ENCODE peak calls at places on chromosome 22, in nine cellular contexts. L is naive thymus-derived CD4-positive, alpha-beta T cell; U is right lobe of liver; Y is cardiac muscle cell; S is HCT116; C is lower lobe of right lung; V is uterus; N is neural progenitor cell; P is heart right ventricle. D is an unnamed sample. For H3K4me1, H3K36me3 and H3K27me3, the result is how much of the 10 kb centered on the place peaks cover.

GRCh38 chr22:31055322-31056159 is 25.6 kb upstream of the SMTN start:
- DNase-seq in L (no peak), U (peak), Y (peak), S (no peak), C (peak), V (peak), N (peak), P (peak), D (peak)

GRCh38 chr22:35642305-35642741 is 5.9 kb upstream of the APOL6 start:
- DNase-seq in L (peak), U (peak), Y (no peak), S (no peak), C (no peak), V (no peak), N (no peak), P (no peak), D (no peak)

GRCh38 chr22:17501679-17502285 is 61.5 kb upstream of the SLC25A18 start:
- DNase-seq in L (no peak), U (no peak), Y (peak), S (peak), C (no peak), V (peak), N (peak), P (no peak), D (peak)

GRCh38 chr22:28802595-28803087 is 2.3 kb upstream of the XBP1 start:
- DNase-seq in L (no peak), U (no peak), Y (no peak), S (no peak), C (no peak), V (no peak), N (no peak), P (no peak), D (no peak)

GRCh38 chr22:27512283-27512761 is 289.2 kb downstream of the MN1 start:
- DNase-seq in L (no peak), U (peak), Y (no peak), S (no peak), C (peak), V (peak), N (no peak), P (peak), D (no peak)

GRCh38 chr22:36673821-36674220 is 29.7 kb downstream of the CACNG2 start:
- DNase-seq in L (no peak), U (no peak), Y (no peak), S (no peak), C (no peak), V (no peak), N (no peak), P (no peak), D (no peak)

GRCh38 chr22:21010426-21011113 is 4.4 kb upstream of the P2RX6 start:
- DNase-seq in L (no peak), U (no peak), Y (no peak), S (no peak), C (no peak), V (no peak), N (no peak), P (no peak), D (no peak)

GRCh38 chr22:16953206-16954059 is 54.6 kb downstream of the GAB4 start:
- DNase-seq in L (no peak), U (no peak), Y (no peak), S (no peak), C (no peak), V (no peak), N (no peak), P (no peak), D (no peak)

GRCh38 chr22:20531404-20532181 is 24.2 kb downstream of the MED15 start:
- DNase-seq in L (no peak), U (no peak), Y (peak), S (peak), C (peak), V (peak), N (peak), P (peak), D (no peak)

GRCh38 chr22:31621507-31622160 is 40.4 kb downstream of the PISD start:
- DNase-seq in L (no peak), U (no peak), Y (no peak), S (no peak), C (no peak), V (no peak), N (no peak), P (no peak), D (no peak)

GRCh38 chr22:38120359-38121110 is 10.1 kb upstream of the BAIAP2L2 start:
- DNase-seq in L (no peak), U (no peak), Y (no peak), S (no peak), C (peak), V (no peak), N (no peak), P (no peak), D (no peak)

GRCh38 chr22:30425616-30426394 is at the start of gene MTFP1:
- DNase-seq in L (peak), U (peak), Y (peak), S (no peak), C (peak), V (peak), N (peak), P (peak), D (peak)

GRCh38 chr22:20429254-20430100 is 8.1 kb downstream of the SCARF2 start:
- DNase-seq in L (peak), U (peak), Y (peak), S (no peak), C (peak), V (peak), N (peak), P (peak), D (peak)

GRCh38 chr22:50071432-50072166 is 13.5 kb upstream of the TTLL8 start:
- DNase-seq in L (no peak), U (no peak), Y (no peak), S (no peak), C (no peak), V (no peak), N (no peak), P (no peak), D (no peak)

GRCh38 chr22:38067028-38067415 is 9.8 kb downstream of the PICK1 start:
- DNase-seq in L (no peak), U (no peak), Y (no peak), S (no peak), C (no peak), V (no peak), N (no peak), P (no peak), D (no peak)

GRCh38 chr22:35376728-35377472 is 4.0 kb upstream of the HMOX1 start:
- DNase-seq in L (no peak), U (peak), Y (peak), S (peak), C (peak), V (peak), N (peak), P (peak), D (peak)

GRCh38 chr22:34973016-34973415 is 92.9 kb upstream of the ISX start:
- DNase-seq in L (no peak), U (no peak), Y (no peak), S (no peak), C (no peak), V (no peak), N (peak), P (no peak), D (no peak)

GRCh38 chr22:33898121-33898520 is 22.2 kb downstream of the LARGE1 start:
- DNase-seq in L (no peak), U (no peak), Y (no peak), S (no peak), C (no peak), V (no peak), N (no peak), P (no peak), D (no peak)

GRCh38 chr22:45631140-45631539 is 40.5 kb upstream of the ATXN10 start:
- DNase-seq in L (no peak), U (no peak), Y (no peak), S (no peak), C (no peak), V (no peak), N (peak), P (no peak), D (no peak)

GRCh38 chr22:49904040-49904369 is 14.2 kb downstream of the ALG12 start:
- DNase-seq in L (no peak), U (no peak), Y (no peak), S (no peak), C (no peak), V (no peak), N (no peak), P (no peak), D (no peak)

GRCh38 chr22:25804676-25805075 is 62.7 kb downstream of the MYO18B start:
- DNase-seq in L (no peak), U (no peak), Y (no peak), S (no peak), C (no peak), V (no peak), N (no peak), P (no peak), D (no peak)

GRCh38 chr22:32543020-32543357 is 68.4 kb downstream of the FBXO7 start:
- DNase-seq in L (no peak), U (no peak), Y (no peak), S (no peak), C (no peak), V (no peak), N (no peak), P (no peak), D (no peak)

GRCh38 chr22:29753808-29754657 is 12.8 kb downstream of the ZMAT5 start:
- DNase-seq in L (no peak), U (peak), Y (no peak), S (no peak), C (no peak), V (no peak), N (no peak), P (no peak), D (no peak)

GRCh38 chr22:32564170-32565001 is 89.8 kb downstream of the FBXO7 start:
- DNase-seq in L (no peak), U (no peak), Y (no peak), S (no peak), C (no peak), V (peak), N (no peak), P (no peak), D (peak)

GRCh38 chr22:50613291-50613981 is 12.8 kb downstream of the MAPK8IP2 start:
- DNase-seq in L (no peak), U (peak), Y (peak), S (peak), C (peak), V (no peak), N (no peak), P (peak), D (no peak)

GRCh38 chr22:49624421-49625177 is 203.1 kb downstream of the BRD1 start:
- DNase-seq in L (no peak), U (no peak), Y (no peak), S (no peak), C (peak), V (no peak), N (no peak), P (no peak), D (no peak)

GRCh38 chr22:23512738-23513137 is 67.4 kb downstream of the IGLL1 start:
- DNase-seq in L (no peak), U (no peak), Y (no peak), S (no peak), C (no peak), V (no peak), N (no peak), P (no peak), D (no peak)

GRCh38 chr22:35678836-35679235 is 30.6 kb downstream of the APOL6 start:
- DNase-seq in L (no peak), U (no peak), Y (no peak), S (no peak), C (no peak), V (no peak), N (no peak), P (no peak), D (no peak)

GRCh38 chr22:49616356-49617231 is 211.1 kb downstream of the BRD1 start:
- DNase-seq in L (no peak), U (peak), Y (no peak), S (no peak), C (peak), V (no peak), N (no peak), P (no peak), D (no peak)

GRCh38 chr22:49948958-49949913 is 11.3 kb upstream of the PIM3 start:
- DNase-seq in L (no peak), U (peak), Y (no peak), S (no peak), C (peak), V (no peak), N (no peak), P (no peak), D (no peak)

GRCh38 chr22:29314074-29314473 is 1.4 kb downstream of the RASL10A start:
- DNase-seq in L (no peak), U (no peak), Y (no peak), S (no peak), C (peak), V (no peak), N (no peak), P (no peak), D (no peak)

GRCh38 chr22:37681556-37682049 is 4.5 kb upstream of the NOL12 start:
- DNase-seq in L (peak), U (peak), Y (peak), S (peak), C (peak), V (peak), N (peak), P (peak), D (peak)

GRCh38 chr22:35353318-35353717 is 27.6 kb upstream of the HMOX1 start:
- DNase-seq in L (no peak), U (peak), Y (no peak), S (no peak), C (peak), V (no peak), N (no peak), P (no peak), D (no peak)

GRCh38 chr22:30262917-30263741 is 3.5 kb downstream of the OSM start:
- DNase-seq in L (peak), U (peak), Y (peak), S (no peak), C (peak), V (peak), N (peak), P (peak), D (peak)

GRCh38 chr22:30277547-30278344 is 11.1 kb upstream of the OSM start:
- DNase-seq in L (no peak), U (no peak), Y (peak), S (no peak), C (no peak), V (peak), N (peak), P (no peak), D (no peak)

GRCh38 chr22:37428649-37429586 is 1.6 kb upstream of the ELFN2 start:
- DNase-seq in L (peak), U (peak), Y (peak), S (peak), C (no peak), V (no peak), N (peak), P (peak), D (peak)

GRCh38 chr22:25774575-25775026 is 32.6 kb downstream of the MYO18B start:
- DNase-seq in L (no peak), U (no peak), Y (no peak), S (no peak), C (no peak), V (no peak), N (peak), P (no peak), D (peak)

GRCh38 chr22:17706451-17706900 is 67.8 kb downstream of the BID start:
- DNase-seq in L (peak), U (peak), Y (no peak), S (peak), C (no peak), V (peak), N (no peak), P (no peak), D (no peak)

DNA sequence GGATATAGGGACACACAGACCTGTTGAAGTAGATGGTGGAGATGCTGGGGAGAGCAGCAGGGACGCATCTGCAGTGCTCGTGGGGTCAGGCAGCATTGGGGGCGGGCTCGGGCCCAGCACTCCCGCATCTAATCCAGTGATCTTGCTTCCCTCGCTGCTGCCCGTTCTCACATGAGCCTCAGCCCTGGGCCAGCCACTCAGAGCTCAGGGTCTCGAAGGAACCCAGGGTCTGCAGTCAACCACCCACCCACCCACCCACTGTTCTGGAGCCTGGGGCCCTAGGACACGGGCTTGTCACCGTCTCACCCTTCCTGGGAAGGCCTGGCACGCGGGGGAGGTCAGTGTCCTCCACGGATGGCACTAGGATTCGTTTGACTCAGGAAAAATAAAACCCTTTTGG is 406.0 kb downstream of the TBC1D22A start:
- DNase-seq in L (no peak), U (peak), Y (no peak), S (no peak), C (no peak), V (no peak), N (no peak), P (no peak), D (no peak)
- H3K4me1 ChIP-seq in L (under half), U (under half), Y (under half), S (under half), C (under half), V (under half), N (under half), P (under half), D (under half)

GRCh38 chr22:19336133-19337075 is 44.9 kb upstream of the CLTCL1 start:
- DNase-seq in L (no peak), U (no peak), Y (no peak), S (no peak), C (no peak), V (no peak), N (no peak), P (no peak), D (no peak)
- H3K36me3 ChIP-seq in L (half or more), U (under half), Y (under half), S (under half), C (under half), V (under half), N (under half), P (half or more), D (under half)

DNA sequence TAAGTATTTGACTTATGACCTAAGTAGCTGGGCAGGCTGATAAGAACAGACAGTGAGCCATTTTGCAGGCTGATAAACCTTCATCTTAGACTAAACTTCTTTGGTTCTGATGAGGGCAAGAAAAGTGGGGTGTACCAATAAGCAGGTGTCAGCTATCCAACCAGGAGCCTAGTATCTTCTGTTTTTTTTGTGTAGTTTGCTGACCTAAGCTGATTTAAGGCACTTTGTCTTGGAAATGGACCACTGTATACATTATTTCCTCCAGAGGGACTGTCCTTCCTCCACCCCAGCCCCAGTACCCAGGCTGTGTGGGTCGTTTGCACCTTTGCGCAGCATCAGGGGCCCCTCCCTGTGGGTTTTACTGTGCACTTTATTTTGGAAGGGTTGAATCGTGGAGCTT is 1323.8 kb downstream of the TBC1D22A start:
- DNase-seq in L (no peak), U (no peak), Y (no peak), S (no peak), C (no peak), V (no peak), N (no peak), P (no peak), D (no peak)
- H3K27me3 ChIP-seq in L (under half), U (under half), Y (under half), S (under half), C (under half), V (under half), N (under half), P (under half), D (under half)

GRCh38 chr22:42994917-42995562 is 19.9 kb downstream of the PACSIN2 start:
- DNase-seq in L (no peak), U (peak), Y (peak), S (no peak), C (peak), V (peak), N (no peak), P (no peak), D (no peak)
- H3K4me1 ChIP-seq in L (under half), U (half or more), Y (under half), S (under half), C (half or more), V (under half), N (under half), P (under half), D (under half)

GRCh38 chr22:40480996-40481395 is 110.6 kb downstream of the SGSM3 start:
- DNase-seq in L (no peak), U (no peak), Y (no peak), S (no peak), C (no peak), V (no peak), N (no peak), P (no peak), D (no peak)
- H3K36me3 ChIP-seq in L (under half), U (under half), Y (under half), S (under half), C (under half), V (under half), N (under half), P (under half), D (under half)

DNA sequence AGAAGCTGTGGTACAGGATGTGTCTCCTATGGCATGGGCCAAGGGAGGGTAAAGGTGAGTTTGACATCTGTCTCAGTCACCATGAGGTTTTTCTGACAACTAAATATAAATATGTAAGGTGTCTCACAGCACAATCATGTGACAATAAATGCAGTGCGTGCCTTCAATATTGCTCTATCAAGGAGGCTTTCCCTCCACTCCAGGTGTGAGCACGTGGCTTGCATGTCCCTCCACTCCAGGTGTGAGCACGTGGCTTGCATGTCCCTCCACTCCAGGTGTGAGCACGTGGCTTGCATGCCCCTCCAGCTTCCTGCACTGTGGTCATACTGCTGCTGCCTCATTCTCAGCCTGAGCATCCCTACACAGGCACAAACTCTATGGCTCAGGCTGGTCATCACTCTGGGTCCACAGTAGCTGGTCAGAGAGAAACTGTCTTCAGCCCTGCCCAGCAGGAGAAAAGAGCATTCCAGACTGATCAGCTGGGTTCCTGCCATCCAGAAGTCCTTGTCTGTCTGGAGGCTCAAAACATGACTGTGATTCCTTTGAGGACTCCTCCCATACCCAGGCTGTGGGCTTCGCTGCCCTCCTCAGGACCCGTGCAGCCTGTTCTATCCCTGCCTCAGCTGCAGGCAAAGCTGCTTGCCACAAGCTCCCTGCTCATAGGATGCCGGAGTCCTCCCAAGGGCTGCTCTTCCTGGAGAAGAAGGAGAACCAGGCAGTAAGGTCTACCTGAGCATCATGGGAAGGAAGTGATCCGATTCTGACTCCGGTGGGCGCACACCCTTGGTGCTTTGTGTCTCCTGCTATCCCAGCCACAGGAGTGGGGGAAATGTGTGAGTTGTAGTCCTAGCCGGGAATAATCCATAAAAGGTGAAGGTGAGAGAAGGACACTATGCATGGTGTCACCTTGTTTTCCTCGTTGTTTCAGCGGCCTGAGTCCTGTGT is 33.4 kb upstream of the VPREB1 start:
- DNase-seq in L (no peak), U (no peak), Y (no peak), S (no peak), C (no peak), V (no peak), N (no peak), P (no peak), D (no peak)
- H3K27me3 ChIP-seq in L (under half), U (under half), Y (half or more), S (under half), C (under half), V (under half), N (half or more), P (under half), D (under half)

DNA sequence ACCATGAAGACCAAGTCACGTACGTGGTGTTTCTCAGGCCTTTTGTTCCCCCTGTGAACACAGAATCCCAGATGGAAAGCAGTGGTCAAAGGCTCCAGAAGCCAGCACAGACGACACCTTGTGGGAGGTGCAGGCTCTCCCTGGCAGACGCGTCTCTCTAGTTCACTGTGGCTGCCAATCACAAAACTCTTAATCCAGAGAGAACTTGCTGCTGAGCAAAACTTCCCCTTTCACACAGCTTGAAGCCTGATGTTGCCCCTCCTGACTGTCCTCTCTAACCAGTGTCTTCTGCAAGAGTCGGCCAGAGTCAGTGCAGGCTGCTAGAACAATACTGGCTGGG is 67.1 kb downstream of the PIWIL3 start:
- DNase-seq in L (no peak), U (no peak), Y (no peak), S (peak), C (no peak), V (no peak), N (peak), P (no peak), D (no peak)
- H3K4me1 ChIP-seq in L (under half), U (under half), Y (under half), S (under half), C (under half), V (under half), N (under half), P (under half), D (under half)

D was measured in HAP-1.